ENCODE peak calls at places on chromosomes 4 and X, in six cellular contexts. A is K562, U is A549, C is WTC11, T is H1, I is endothelial cell of umbilical vein. E is an unnamed sample.
A peak's percentile ranks its signal among the peaks of the same experiment; 100 is the strongest.

GRCh38 chr4:10056334-10057022 is 35.2 kb upstream of the SLC2A9 start:
- DNase-seq in A (no peak), U (no peak), C (no peak), T (no peak), I (no peak), E (peak; percentile 57)

GRCh38 chrX:107825698-107826285 is at the start of gene MID2:
- DNase-seq in A (no peak), U (peak; percentile 66), C (peak; percentile 58), T (peak; percentile 58), I (peak; percentile 53), E (no peak)

GRCh38 chr4:82691431-82691830 is 107.2 kb downstream of the SCD5 start:
- DNase-seq in A (no peak), U (no peak), C (no peak), T (peak; percentile 7), I (peak; percentile 46), E (no peak)

GRCh38 chr4:47213106-47213505 is 181.7 kb downstream of the GABRB1 start:
- DNase-seq in A (no peak), U (no peak), C (no peak), T (no peak), I (no peak), E (no peak)

GRCh38 chrX:4710618-4711433 is 997.4 kb upstream of the PRKX start:
- DNase-seq in A (no peak), U (peak; percentile 56), C (no peak), T (no peak), I (no peak), E (peak; percentile 23)

GRCh38 chr4:127781303-127782024 is 658 bp upstream of the HSPA4L start:
- DNase-seq in A (peak; percentile 50), U (no peak), C (no peak), T (no peak), I (no peak), E (no peak)

GRCh38 chr4:4677825-4678522 is 136.1 kb upstream of the STX18 start:
- DNase-seq in A (peak; percentile 38), U (peak; percentile 14), C (peak; percentile 61), T (peak; percentile 70), I (peak; percentile 25), E (no peak)

GRCh38 chr4:73872331-73873108 is 3.3 kb downstream of the CXCL1 start:
- DNase-seq in A (no peak), U (no peak), C (no peak), T (no peak), I (peak; percentile 62), E (no peak)

GRCh38 chr4:67437974-67438713 is 107.2 kb downstream of the CENPC start:
- DNase-seq in A (no peak), U (no peak), C (no peak), T (no peak), I (peak; percentile 80), E (peak; percentile 11)

GRCh38 chr4:18980516-18981233 is 959.1 kb upstream of the LCORL start:
- DNase-seq in A (no peak), U (no peak), C (no peak), T (no peak), I (no peak), E (no peak)

GRCh38 chr4:36224969-36225903 is 19.1 kb downstream of the ARAP2 start:
- DNase-seq in A (no peak), U (no peak), C (no peak), T (no peak), I (no peak), E (peak; percentile 28)

GRCh38 chr4:109649872-109650271 is 53.4 kb downstream of the CASP6 start:
- DNase-seq in A (no peak), U (no peak), C (no peak), T (no peak), I (no peak), E (no peak)

GRCh38 chrX:34875204-34875603 is 67.4 kb upstream of the FAM47B start:
- DNase-seq in A (no peak), U (peak; percentile 41), C (no peak), T (no peak), I (peak; percentile 1), E (no peak)
- TF ChIP-seq JUN in A (no peak), U (no peak), C (no peak), T (no peak), I (no peak), E (no peak)

DNA sequence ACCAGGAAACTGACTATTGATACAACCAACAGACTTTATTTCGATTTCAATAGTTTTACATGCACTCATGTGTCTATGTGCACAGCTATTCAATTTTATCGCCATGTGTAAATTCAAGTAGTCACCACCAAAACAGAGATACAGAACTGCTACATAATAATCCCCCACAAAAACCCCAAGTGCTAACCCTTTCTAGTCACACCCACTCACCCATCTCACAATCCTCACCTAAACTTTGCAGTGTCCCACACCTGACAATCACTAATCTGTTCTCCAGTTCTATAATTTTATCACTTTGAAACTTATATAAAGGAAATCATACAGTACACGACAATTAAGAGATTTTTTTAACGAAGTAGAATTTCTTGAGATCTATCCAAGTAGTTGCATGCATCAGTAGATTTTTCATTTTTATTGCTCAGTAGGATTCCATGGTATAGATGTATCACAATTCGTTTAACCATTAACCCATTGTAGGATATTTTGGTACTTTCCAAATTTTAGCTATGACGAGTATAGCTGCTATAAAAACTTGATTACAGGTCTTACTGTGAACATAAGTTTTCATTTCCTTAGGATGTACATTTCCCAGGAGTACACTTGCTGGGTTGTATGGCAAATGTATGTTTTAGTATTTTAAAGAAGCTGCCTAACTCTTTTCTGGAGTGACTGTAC is 85.9 kb downstream of the CASK start:
- DNase-seq in A (no peak), U (no peak), C (no peak), T (no peak), I (no peak), E (no peak)
- TF ChIP-seq JUN in A (no peak), U (no peak), C (no peak), T (no peak), I (no peak), E (no peak)

DNA sequence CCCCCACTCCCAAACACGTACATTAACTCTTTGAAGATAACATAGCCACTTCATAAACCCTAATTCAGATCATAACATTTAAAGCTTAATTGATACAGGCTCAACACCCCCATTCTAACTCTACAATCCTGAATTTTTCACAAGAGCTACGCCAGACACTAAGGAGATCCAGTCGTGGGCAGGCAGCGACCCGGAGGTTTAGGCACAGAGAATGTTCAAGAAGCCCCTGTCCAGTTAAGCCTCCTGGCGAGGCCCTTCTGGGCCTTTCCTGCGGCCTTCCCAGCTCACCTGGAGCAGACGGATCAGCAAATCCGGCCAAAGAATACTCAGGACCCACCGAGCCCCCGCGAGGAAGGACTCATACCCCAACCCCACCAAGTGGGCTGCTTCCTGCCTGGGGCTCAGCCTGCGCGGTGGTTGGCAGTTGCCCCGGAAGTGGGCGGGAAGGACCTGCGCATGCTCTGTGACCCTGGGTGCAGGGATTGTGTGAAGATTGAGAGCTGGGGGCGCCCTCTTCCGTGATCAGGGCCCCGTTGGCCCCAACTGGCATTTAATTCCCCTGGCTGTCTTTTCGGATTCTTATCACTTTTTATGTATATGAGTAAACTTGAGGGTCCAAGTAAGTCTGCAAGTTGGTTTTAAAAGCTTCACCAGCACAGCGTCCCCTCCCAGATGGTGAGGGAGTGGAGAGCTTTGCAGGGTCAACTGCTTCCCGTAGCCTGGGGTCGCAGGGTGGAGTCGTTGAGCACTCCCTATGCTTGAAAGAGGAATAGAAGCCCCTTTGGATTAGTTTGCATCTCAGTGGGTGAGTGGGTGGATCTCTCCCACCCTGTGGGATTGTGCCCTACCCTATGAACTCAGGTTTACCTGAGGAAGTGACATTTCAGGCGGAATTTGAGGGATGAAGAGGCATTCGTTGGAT is at the start of gene TRIM61:
- DNase-seq in A (peak; percentile 18), U (no peak), C (peak; percentile 80), T (peak; percentile 83), I (no peak), E (no peak)
- TF ChIP-seq JUN in A (no peak), U (no peak), C (no peak), T (no peak), I (no peak), E (no peak)

DNA sequence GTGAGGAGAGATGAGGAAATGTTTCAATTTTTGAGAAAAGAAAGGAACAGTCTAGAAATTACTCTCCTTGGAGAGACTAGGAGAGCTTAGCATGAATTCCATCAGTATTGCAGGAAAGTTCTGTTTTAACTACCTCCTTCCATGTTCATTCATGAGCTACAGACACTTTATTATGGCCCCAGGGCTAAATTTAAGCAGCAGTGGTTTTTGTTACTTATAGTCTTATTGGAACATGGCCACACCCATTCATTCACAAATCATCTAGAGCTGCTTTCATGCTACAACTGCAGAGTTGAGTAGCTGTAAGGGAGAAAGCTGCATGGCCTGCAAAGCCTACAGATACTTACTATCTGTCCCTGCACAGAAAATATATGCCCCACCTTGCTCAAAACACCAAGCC is 81.7 kb downstream of the SHISA3 start:
- DNase-seq in A (no peak), U (no peak), C (no peak), T (no peak), I (no peak), E (no peak)
- TF ChIP-seq JUN in A (no peak), U (no peak), C (no peak), T (no peak), I (no peak), E (no peak)

GRCh38 chr4:98485816-98486355 is 172.5 kb downstream of the TSPAN5 start:
- DNase-seq in A (no peak), U (no peak), C (no peak), T (no peak), I (no peak), E (peak; percentile 10)
- TF ChIP-seq JUN in A (no peak), U (no peak), C (no peak), T (no peak), I (no peak), E (no peak)

GRCh38 chr4:168688584-168688983 is 191.7 kb downstream of the PALLD start:
- DNase-seq in A (no peak), U (no peak), C (no peak), T (no peak), I (no peak), E (no peak)
- TF ChIP-seq JUN in A (no peak), U (no peak), C (no peak), T (no peak), I (no peak), E (no peak)

E was measured in HepG2.